ENCODE peak calls at places on chromosomes 5 and 9, in ten cellular contexts. X is gastrocnemius medialis; D is CD8-positive, alpha-beta T cell; I is CD4-positive, alpha-beta memory T cell; S is ovary; Q is ascending aorta; O is mesenchymal stem cell; C is brain microvascular endothelial cell; N is prostate gland; L is pancreas. K is an unnamed sample. For H3K27me3 and H3K36me3, the result is how much of the 10 kb centered on the place peaks cover.

GRCh38 chr9:121074370-121075250 is at the start of gene CNTRL:
- DNase-seq in X (peak), D (peak), I (peak), S (peak), Q (peak), O (peak), C (peak), N (peak), L (peak), K (peak)

GRCh38 chr9:6566409-6567139 is 79.0 kb downstream of the GLDC start:
- DNase-seq in X (no peak), D (no peak), I (no peak), S (no peak), Q (peak), O (peak), C (peak), N (no peak), L (no peak), K (peak)

GRCh38 chr5:141782991-141783598 is 95.1 kb downstream of the PCDH1 start:
- DNase-seq in X (no peak), D (no peak), I (no peak), S (no peak), Q (no peak), O (no peak), C (no peak), N (no peak), L (no peak), K (no peak)

GRCh38 chr5:103487253-103487652 is 75.3 kb downstream of the NUDT12 start:
- DNase-seq in X (no peak), D (no peak), I (no peak), S (no peak), Q (no peak), O (peak), C (no peak), N (no peak), L (no peak), K (no peak)

GRCh38 chr5:59586811-59587340 is 306.6 kb downstream of the PDE4D start:
- DNase-seq in X (no peak), D (no peak), I (no peak), S (no peak), Q (no peak), O (no peak), C (no peak), N (no peak), L (no peak), K (no peak)

GRCh38 chr5:169150108-169150507 is 150.8 kb downstream of the SLIT3 start:
- DNase-seq in X (no peak), D (no peak), I (no peak), S (no peak), Q (no peak), O (no peak), C (no peak), N (no peak), L (no peak), K (no peak)

GRCh38 chr9:112112519-112112918 is 62.6 kb downstream of the SUSD1 start:
- DNase-seq in X (no peak), D (no peak), I (no peak), S (no peak), Q (no peak), O (peak), C (peak), N (no peak), L (no peak), K (no peak)

GRCh38 chr9:123408313-123409266 is 52.6 kb downstream of the CRB2 start:
- DNase-seq in X (no peak), D (no peak), I (no peak), S (no peak), Q (no peak), O (no peak), C (no peak), N (no peak), L (no peak), K (no peak)

GRCh38 chr5:170485606-170485911 is 18.3 kb upstream of the KCNIP1 start:
- DNase-seq in X (no peak), D (no peak), I (no peak), S (no peak), Q (no peak), O (no peak), C (no peak), N (no peak), L (no peak), K (no peak)

GRCh38 chr9:82882133-82882532 is 180.8 kb downstream of the RASEF start:
- DNase-seq in X (no peak), D (no peak), I (no peak), S (no peak), Q (no peak), O (peak), C (peak), N (no peak), L (no peak), K (no peak)

GRCh38 chr5:34959323-34959722 is 30.0 kb downstream of the DNAJC21 start:
- DNase-seq in X (no peak), D (no peak), I (no peak), S (no peak), Q (no peak), O (peak), C (peak), N (no peak), L (no peak), K (no peak)

GRCh38 chr9:2741441-2742158 is 24.3 kb downstream of the KCNV2 start:
- DNase-seq in X (no peak), D (no peak), I (no peak), S (peak), Q (no peak), O (peak), C (no peak), N (no peak), L (peak), K (no peak)

GRCh38 chr9:4788703-4789102 is 4.0 kb upstream of the RCL1 start:
- DNase-seq in X (no peak), D (no peak), I (no peak), S (no peak), Q (no peak), O (no peak), C (no peak), N (no peak), L (no peak), K (no peak)

GRCh38 chr5:137174206-137174605 is 324.9 kb downstream of the SPOCK1 start:
- DNase-seq in X (no peak), D (no peak), I (no peak), S (no peak), Q (no peak), O (no peak), C (no peak), N (no peak), L (no peak), K (no peak)

GRCh38 chr9:131478421-131478868 is 24.3 kb upstream of the POMT1 start:
- DNase-seq in X (no peak), D (peak), I (no peak), S (peak), Q (no peak), O (peak), C (no peak), N (no peak), L (peak), K (no peak)

GRCh38 chr9:127918201-127919107 is 1.6 kb upstream of the ST6GALNAC4 start:
- DNase-seq in X (peak), D (no peak), I (no peak), S (no peak), Q (no peak), O (peak), C (no peak), N (no peak), L (peak), K (peak)

GRCh38 chr5:146877178-146877681 is 1.3 kb downstream of the PPP2R2B start:
- DNase-seq in X (no peak), D (peak), I (no peak), S (no peak), Q (no peak), O (no peak), C (no peak), N (no peak), L (no peak), K (no peak)

GRCh38 chr5:173640166-173640804 is 23.8 kb upstream of the BOD1 start:
- DNase-seq in X (no peak), D (no peak), I (no peak), S (no peak), Q (peak), O (no peak), C (no peak), N (no peak), L (no peak), K (no peak)

GRCh38 chr9:91001146-91001611 is 199.6 kb downstream of the SYK start:
- DNase-seq in X (no peak), D (no peak), I (no peak), S (no peak), Q (no peak), O (no peak), C (no peak), N (peak), L (no peak), K (no peak)

GRCh38 chr9:72168075-72168474 is 18.8 kb downstream of the GDA start:
- DNase-seq in X (no peak), D (no peak), I (no peak), S (no peak), Q (no peak), O (no peak), C (no peak), N (no peak), L (no peak), K (no peak)

GRCh38 chr5:83718936-83719495 is 1.6 kb downstream of the HAPLN1 start:
- DNase-seq in X (no peak), D (no peak), I (no peak), S (no peak), Q (no peak), O (peak), C (no peak), N (no peak), L (no peak), K (no peak)

GRCh38 chr5:68482199-68482598 is 266.6 kb downstream of the PIK3R1 start:
- DNase-seq in X (no peak), D (no peak), I (no peak), S (no peak), Q (no peak), O (peak), C (no peak), N (no peak), L (no peak), K (no peak)

GRCh38 chr9:100063185-100063584 is 35.6 kb downstream of the ERP44 start:
- DNase-seq in X (no peak), D (no peak), I (no peak), S (no peak), Q (no peak), O (peak), C (no peak), N (no peak), L (no peak), K (no peak)

GRCh38 chr9:98732801-98733200 is 24.1 kb upstream of the GABBR2 start:
- DNase-seq in X (no peak), D (no peak), I (no peak), S (no peak), Q (no peak), O (no peak), C (no peak), N (no peak), L (no peak), K (no peak)

GRCh38 chr5:69048233-69048632 is 45.6 kb upstream of the SLC30A5 start:
- DNase-seq in X (no peak), D (no peak), I (no peak), S (no peak), Q (no peak), O (no peak), C (no peak), N (no peak), L (no peak), K (no peak)

GRCh38 chr9:89115426-89115825 is 63.2 kb downstream of the SHC3 start:
- DNase-seq in X (no peak), D (no peak), I (no peak), S (no peak), Q (no peak), O (no peak), C (no peak), N (no peak), L (no peak), K (no peak)

GRCh38 chr9:27352457-27353188 is 55.7 kb upstream of the EQTN start:
- DNase-seq in X (no peak), D (no peak), I (no peak), S (no peak), Q (no peak), O (no peak), C (no peak), N (no peak), L (no peak), K (no peak)

GRCh38 chr5:91070761-91071429 is 312.2 kb downstream of the ARRDC3 start:
- DNase-seq in X (no peak), D (no peak), I (no peak), S (no peak), Q (no peak), O (no peak), C (no peak), N (no peak), L (no peak), K (no peak)

GRCh38 chr5:79853003-79853402 is 138.1 kb downstream of the MTX3 start:
- DNase-seq in X (no peak), D (peak), I (no peak), S (no peak), Q (no peak), O (no peak), C (no peak), N (no peak), L (no peak), K (no peak)

GRCh38 chr9:100083448-100084144 is 15.2 kb downstream of the ERP44 start:
- DNase-seq in X (no peak), D (no peak), I (no peak), S (no peak), Q (no peak), O (no peak), C (no peak), N (no peak), L (no peak), K (no peak)

GRCh38 chr9:95822583-95823431 is 52.7 kb upstream of the ERCC6L2 start:
- DNase-seq in X (no peak), D (no peak), I (no peak), S (no peak), Q (no peak), O (peak), C (peak), N (no peak), L (no peak), K (no peak)

GRCh38 chr5:169945831-169946261 is 34.4 kb downstream of the INSYN2B start:
- DNase-seq in X (no peak), D (no peak), I (no peak), S (peak), Q (no peak), O (peak), C (peak), N (peak), L (no peak), K (no peak)

GRCh38 chr5:122915717-122916399 is 70.4 kb downstream of the SNX24 start:
- DNase-seq in X (no peak), D (no peak), I (no peak), S (no peak), Q (no peak), O (peak), C (no peak), N (no peak), L (no peak), K (no peak)

GRCh38 chr5:174533771-174534221 is 190.6 kb upstream of the MSX2 start:
- DNase-seq in X (no peak), D (no peak), I (no peak), S (no peak), Q (no peak), O (peak), C (peak), N (no peak), L (no peak), K (no peak)

GRCh38 chr9:104286792-104287191 is 192.7 kb downstream of the SMC2 start:
- DNase-seq in X (no peak), D (no peak), I (no peak), S (no peak), Q (no peak), O (no peak), C (no peak), N (no peak), L (no peak), K (no peak)

GRCh38 chr9:113711251-113711650 is 164.9 kb upstream of the ZNF618 start:
- DNase-seq in X (no peak), D (no peak), I (no peak), S (no peak), Q (no peak), O (no peak), C (no peak), N (no peak), L (no peak), K (no peak)

GRCh38 chr9:19554518-19554917 is 145.7 kb downstream of the ACER2 start:
- DNase-seq in X (no peak), D (no peak), I (no peak), S (no peak), Q (no peak), O (no peak), C (no peak), N (no peak), L (no peak), K (no peak)

DNA sequence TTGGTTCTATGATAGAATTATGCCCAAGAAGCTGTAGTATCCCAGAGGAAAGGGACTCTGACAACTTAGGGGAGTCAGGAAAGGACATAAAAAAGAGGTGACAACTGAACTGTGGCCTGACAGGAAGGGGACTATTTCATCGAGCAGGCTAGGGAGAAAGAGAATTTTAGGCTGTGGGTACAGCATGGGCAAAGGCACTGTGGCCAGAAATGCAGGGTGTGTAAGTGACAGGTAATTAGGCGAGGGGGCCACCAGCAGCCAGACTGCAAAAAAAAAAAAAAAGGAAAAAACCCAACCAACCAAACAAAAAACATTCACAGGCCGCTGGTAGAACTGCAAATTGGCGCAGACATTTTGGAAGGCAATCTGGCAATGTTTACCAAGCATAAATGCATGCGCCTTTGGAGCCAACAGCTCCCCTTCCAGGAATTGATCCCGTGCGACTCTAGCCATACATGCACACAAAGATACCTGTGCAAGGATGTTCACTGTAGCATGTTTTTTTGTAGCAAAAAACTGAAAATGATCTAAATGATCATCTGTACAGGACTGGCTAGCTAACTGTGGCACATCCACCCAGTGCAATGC is 1.0 kb downstream of the EIF4E1B start:
- DNase-seq in X (no peak), D (no peak), I (no peak), S (no peak), Q (no peak), O (no peak), C (no peak), N (no peak), L (no peak), K (no peak)
- H3K27me3 ChIP-seq in X (under half), D (under half), I (under half), S (under half), Q (under half), O (half or more), C (under half), N (under half), L (under half), K (half or more)

GRCh38 chr5:10596310-10596703 is 32.4 kb downstream of the ANKRD33B start:
- DNase-seq in X (no peak), D (no peak), I (no peak), S (no peak), Q (no peak), O (no peak), C (no peak), N (no peak), L (no peak), K (no peak)

GRCh38 chr5:10595305-10595677 is 31.4 kb downstream of the ANKRD33B start:
- DNase-seq in X (peak), D (no peak), I (no peak), S (no peak), Q (no peak), O (peak), C (no peak), N (no peak), L (no peak), K (no peak)

GRCh38 chr5:10594591-10595210 is 30.8 kb downstream of the ANKRD33B start:
- DNase-seq in X (no peak), D (no peak), I (no peak), S (no peak), Q (no peak), O (peak), C (peak), N (no peak), L (no peak), K (no peak)

GRCh38 chr5:10596886-10597451 is 33.1 kb downstream of the ANKRD33B start:
- DNase-seq in X (no peak), D (no peak), I (no peak), S (no peak), Q (no peak), O (peak), C (no peak), N (no peak), L (no peak), K (no peak)

GRCh38 chr5:10595678-10596309 is 31.9 kb downstream of the ANKRD33B start:
- DNase-seq in X (peak), D (no peak), I (no peak), S (no peak), Q (no peak), O (peak), C (peak), N (peak), L (no peak), K (no peak)
- H3K27ac ChIP-seq in X (peak), D (no peak), I (no peak), S (peak), Q (peak), O (peak), C (peak), N (peak), L (peak), K (peak)

DNA sequence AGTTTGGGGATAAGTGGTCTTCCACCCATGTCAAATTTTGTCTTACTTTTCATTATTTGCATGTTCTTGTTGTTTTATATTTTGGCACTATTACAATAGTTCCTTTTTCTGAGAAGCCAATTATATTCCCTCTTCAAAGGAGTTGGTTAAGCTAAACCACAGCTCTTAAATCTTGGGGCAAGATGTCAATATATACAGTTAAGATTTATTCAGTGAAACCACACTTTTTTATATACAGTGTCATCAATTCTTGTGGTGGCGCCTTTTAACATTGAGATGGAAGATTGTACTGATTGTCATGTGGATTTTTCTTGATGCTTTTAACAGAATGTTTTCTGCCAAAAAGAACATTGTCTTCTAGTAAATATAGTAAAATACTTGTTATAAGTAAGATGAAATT is 104.1 kb downstream of the MTREX start:
- DNase-seq in X (no peak), D (no peak), I (no peak), S (no peak), Q (no peak), O (no peak), C (no peak), N (no peak), L (no peak), K (no peak)
- H3K36me3 ChIP-seq in X (under half), D (under half), I (under half), S (under half), Q (under half), O (under half), C (under half), N (under half), L (under half), K (under half)

GRCh38 chr5:154470949-154471870 is 6.8 kb downstream of the HAND1 start:
- DNase-seq in X (no peak), D (no peak), I (no peak), S (no peak), Q (no peak), O (no peak), C (no peak), N (no peak), L (no peak), K (no peak)
- H3K27me3 ChIP-seq in X (half or more), D (under half), I (half or more), S (under half), Q (under half), O (half or more), C (half or more), N (half or more), L (under half), K (half or more)

GRCh38 chr9:68706579-68707201 is 1.6 kb downstream of the PIP5K1B start:
- DNase-seq in X (no peak), D (no peak), I (no peak), S (no peak), Q (no peak), O (no peak), C (no peak), N (no peak), L (no peak), K (no peak)
- H3K27ac ChIP-seq in X (no peak), D (no peak), I (no peak), S (no peak), Q (no peak), O (no peak), C (no peak), N (no peak), L (peak), K (no peak)

GRCh38 chr9:136902259-136902821 is 16.0 kb downstream of the TRAF2 start:
- DNase-seq in X (peak), D (peak), I (peak), S (no peak), Q (peak), O (peak), C (peak), N (peak), L (peak), K (peak)

GRCh38 chr9:136910197-136910900 is 24.0 kb downstream of the TRAF2 start:
- DNase-seq in X (no peak), D (no peak), I (no peak), S (no peak), Q (no peak), O (no peak), C (no peak), N (no peak), L (no peak), K (no peak)

GRCh38 chr9:136903041-136903554 is 16.8 kb downstream of the TRAF2 start:
- DNase-seq in X (peak), D (no peak), I (peak), S (no peak), Q (peak), O (no peak), C (peak), N (no peak), L (peak), K (peak)

GRCh38 chr9:136907011-136907914 is 20.9 kb downstream of the TRAF2 start:
- DNase-seq in X (no peak), D (no peak), I (no peak), S (no peak), Q (no peak), O (no peak), C (no peak), N (no peak), L (no peak), K (no peak)

GRCh38 chr9:136906251-136906650 is 19.9 kb downstream of the TRAF2 start:
- DNase-seq in X (no peak), D (no peak), I (no peak), S (no peak), Q (no peak), O (no peak), C (no peak), N (no peak), L (no peak), K (no peak)
- H3K36me3 ChIP-seq in X (under half), D (under half), I (under half), S (under half), Q (under half), O (under half), C (under half), N (under half), L (under half), K (half or more)

GRCh38 chr9:126581893-126582292 is 31.8 kb upstream of the LMX1B start:
- DNase-seq in X (no peak), D (no peak), I (no peak), S (no peak), Q (no peak), O (no peak), C (no peak), N (no peak), L (no peak), K (no peak)
- H3K27me3 ChIP-seq in X (under half), D (under half), I (under half), S (under half), Q (under half), O (under half), C (under half), N (under half), L (under half), K (under half)